ENCODE peak calls at places on chromosomes 1 and 21, in six cellular contexts. K is tibial nerve, F is epithelial cell of esophagus, P is heart left ventricle, E is cardiac fibroblast, O is PC-9. B is an unnamed sample.

GRCh38 chr1:156860639-156861423 is at the start of gene NTRK1:
- DNase-seq in F (peak), K (no peak), P (peak), E (peak), O (peak), B (peak)

GRCh38 chr21:44965251-44966022 is 25.6 kb downstream of the SLX9 start:
- DNase-seq in E (peak), K (no peak), P (no peak), F (no peak), O (no peak), B (no peak)

GRCh38 chr1:2962541-2962940 is 58.7 kb upstream of the ACTRT2 start:
- DNase-seq in F (no peak), P (no peak), K (no peak), E (no peak), O (no peak), B (no peak)

GRCh38 chr1:5648410-5649165 is 343.6 kb downstream of the NPHP4 start:
- DNase-seq in P (no peak), E (peak), O (no peak), K (no peak), F (peak), B (no peak)

GRCh38 chr1:30891223-30891552 is 17.4 kb downstream of the SDC3 start:
- DNase-seq in O (no peak), K (no peak), P (no peak), E (no peak), F (no peak), B (no peak)

GRCh38 chr1:1264868-1265272 is 8.8 kb downstream of the UBE2J2 start:
- DNase-seq in P (no peak), F (peak), E (peak), O (peak), K (no peak), B (no peak)

GRCh38 chr1:47755368-47755990 is 241.7 kb downstream of the TRABD2B start:
- DNase-seq in O (peak), E (no peak), F (peak), K (no peak), P (no peak), B (no peak)

GRCh38 chr1:6080469-6080868 is 34.8 kb downstream of the KCNAB2 start:
- DNase-seq in F (peak), O (no peak), P (peak), E (no peak), K (no peak), B (no peak)

GRCh38 chr1:183097438-183098051 is 74.3 kb downstream of the LAMC1 start:
- DNase-seq in F (peak), K (no peak), E (peak), O (no peak), P (no peak), B (no peak)

GRCh38 chr1:46340404-46341221 is at the start of gene NSUN4:
- DNase-seq in P (peak), K (peak), O (peak), E (peak), F (peak), B (peak)

GRCh38 chr1:220454155-220454777 is 73.7 kb upstream of the MARK1 start:
- DNase-seq in O (no peak), F (no peak), P (no peak), K (no peak), E (no peak), B (no peak)
- TF ChIP-seq CTCF in O (peak), F (peak), P (no peak), K (no peak), E (no peak), B (no peak)

DNA sequence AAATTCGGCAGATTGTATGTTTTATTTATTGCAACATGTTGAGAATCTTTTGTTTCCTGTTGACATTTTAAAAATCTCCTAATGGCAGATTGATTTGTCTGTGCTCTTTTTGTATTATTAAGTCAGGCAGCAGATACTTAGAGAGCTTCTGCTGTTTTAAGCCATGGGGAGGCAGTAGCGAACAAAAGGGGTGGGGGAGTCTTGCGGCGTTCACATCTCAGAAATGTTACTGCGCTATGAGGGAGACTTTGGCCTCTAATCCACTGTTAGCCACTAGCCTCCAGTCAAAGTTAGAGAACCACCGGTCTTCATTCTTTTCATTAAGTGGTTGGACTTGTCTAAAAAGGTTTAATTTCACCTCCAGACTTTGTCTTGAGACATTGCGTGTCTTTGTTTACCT is 93.6 kb downstream of the DYRK1A start:
- DNase-seq in K (no peak), P (no peak), O (no peak), E (no peak), F (no peak), B (no peak)
- TF ChIP-seq CTCF in K (no peak), P (no peak), O (no peak), E (peak), F (peak), B (peak)

GRCh38 chr1:98940069-98940468 is 64.6 kb downstream of the PLPPR5 start:
- DNase-seq in E (no peak), F (peak), P (no peak), K (no peak), O (no peak), B (no peak)
- TF ChIP-seq CTCF in E (no peak), F (no peak), P (no peak), K (no peak), O (no peak), B (no peak)

GRCh38 chr21:33836408-33836807 is 79.2 kb downstream of the ATP5PO start:
- DNase-seq in E (no peak), F (no peak), K (no peak), O (no peak), P (no peak), B (no peak)
- TF ChIP-seq CTCF in E (no peak), F (no peak), K (no peak), O (no peak), P (no peak), B (no peak)

GRCh38 chr1:177928194-177928593 is 41.7 kb downstream of the SEC16B start:
- DNase-seq in E (peak), F (peak), K (no peak), O (no peak), P (no peak), B (no peak)
- TF ChIP-seq CTCF in E (peak), F (peak), K (no peak), O (no peak), P (no peak), B (no peak)

GRCh38 chr1:17503146-17503545 is 36.4 kb upstream of the ARHGEF10L start:
- DNase-seq in P (no peak), O (no peak), K (no peak), E (no peak), F (no peak), B (no peak)
- TF ChIP-seq CTCF in P (no peak), O (no peak), K (no peak), E (no peak), F (no peak), B (no peak)

GRCh38 chr1:173824315-173825081 is at the start of the genes CENPL and DARS2:
- DNase-seq in P (peak), O (peak), K (peak), F (peak), E (peak), B (peak)
- TF ChIP-seq CTCF in P (no peak), O (no peak), K (no peak), F (no peak), E (no peak), B (no peak)

DNA sequence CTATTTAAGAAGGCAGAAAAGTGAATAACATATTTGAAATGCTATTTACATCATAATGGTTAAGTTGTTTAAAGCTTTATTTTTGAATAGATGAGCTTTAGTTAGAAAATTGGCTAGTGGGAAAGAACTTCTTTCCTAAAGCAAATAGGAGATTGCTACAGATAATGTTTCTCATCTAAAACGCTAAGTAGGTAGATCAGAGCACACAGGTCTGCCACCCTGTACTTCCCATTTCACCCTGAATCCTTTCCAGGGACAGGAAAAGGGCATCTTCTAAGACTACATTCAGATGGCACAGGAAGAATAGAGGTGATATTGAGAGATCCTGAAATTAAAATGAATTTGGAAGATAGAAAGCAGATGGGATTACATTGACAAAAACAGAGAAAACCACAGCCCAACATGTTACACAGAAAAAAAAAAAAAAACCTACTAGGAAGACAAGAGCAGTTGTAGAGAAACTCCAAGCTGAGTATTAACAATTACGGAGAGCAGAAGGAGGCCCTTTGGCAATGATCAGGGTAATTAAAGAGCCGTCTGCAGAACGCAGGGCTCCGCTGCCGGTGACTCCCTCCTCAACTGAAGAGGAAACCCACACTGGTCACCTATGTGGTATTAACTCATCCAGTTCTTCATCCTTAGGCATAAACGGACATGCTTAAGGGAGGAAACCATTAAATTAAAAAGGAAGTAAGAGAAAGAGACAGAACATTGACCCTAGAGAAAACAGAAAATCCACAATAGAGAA is 53.6 kb upstream of the MAP10 start:
- DNase-seq in K (no peak), E (no peak), P (no peak), O (no peak), F (no peak), B (no peak)
- TF ChIP-seq CTCF in K (no peak), E (no peak), P (no peak), O (no peak), F (no peak), B (no peak)

B was measured in GM06990.